ENCODE peak calls at places on chromosomes 5 and 9, in four cellular contexts. D is CD8-positive, alpha-beta memory T cell; K is cardiac muscle cell; I is neuronal stem cell. W is an unnamed sample.

GRCh38 chr5:146667633-146668032 is 151.6 kb upstream of the GPR151 start:
- DNase-seq in D (no peak), K (no peak), I (no peak), W (no peak)

GRCh38 chr5:178192244-178192643 is 5.1 kb upstream of the GMCL2 start:
- DNase-seq in D (no peak), K (no peak), I (no peak), W (no peak)

GRCh38 chr9:31355965-31356364 is 1028.5 kb upstream of the ACO1 start:
- DNase-seq in D (no peak), K (no peak), I (no peak), W (peak; percentile 28)

GRCh38 chr5:57219386-57219785 is 45.5 kb downstream of the GPBP1 start:
- DNase-seq in D (no peak), K (no peak), I (no peak), W (no peak)

GRCh38 chr5:73380710-73381586 is 67.6 kb downstream of the FOXD1 start:
- DNase-seq in D (no peak), K (no peak), I (no peak), W (no peak)

GRCh38 chr5:56139978-56140562 is 93.1 kb downstream of the ANKRD55 start:
- DNase-seq in D (no peak), K (no peak), I (no peak), W (no peak)

GRCh38 chr9:129160712-129161533 is 17.1 kb downstream of the IER5L start:
- DNase-seq in D (no peak), K (no peak), I (no peak), W (no peak)

GRCh38 chr9:92974696-92975451 is 27.6 kb downstream of the FGD3 start:
- DNase-seq in D (no peak), K (no peak), I (no peak), W (no peak)

GRCh38 chr5:87729786-87730185 is 317.1 kb upstream of the CCNH start:
- DNase-seq in D (no peak), K (no peak), I (no peak), W (no peak)

DNA sequence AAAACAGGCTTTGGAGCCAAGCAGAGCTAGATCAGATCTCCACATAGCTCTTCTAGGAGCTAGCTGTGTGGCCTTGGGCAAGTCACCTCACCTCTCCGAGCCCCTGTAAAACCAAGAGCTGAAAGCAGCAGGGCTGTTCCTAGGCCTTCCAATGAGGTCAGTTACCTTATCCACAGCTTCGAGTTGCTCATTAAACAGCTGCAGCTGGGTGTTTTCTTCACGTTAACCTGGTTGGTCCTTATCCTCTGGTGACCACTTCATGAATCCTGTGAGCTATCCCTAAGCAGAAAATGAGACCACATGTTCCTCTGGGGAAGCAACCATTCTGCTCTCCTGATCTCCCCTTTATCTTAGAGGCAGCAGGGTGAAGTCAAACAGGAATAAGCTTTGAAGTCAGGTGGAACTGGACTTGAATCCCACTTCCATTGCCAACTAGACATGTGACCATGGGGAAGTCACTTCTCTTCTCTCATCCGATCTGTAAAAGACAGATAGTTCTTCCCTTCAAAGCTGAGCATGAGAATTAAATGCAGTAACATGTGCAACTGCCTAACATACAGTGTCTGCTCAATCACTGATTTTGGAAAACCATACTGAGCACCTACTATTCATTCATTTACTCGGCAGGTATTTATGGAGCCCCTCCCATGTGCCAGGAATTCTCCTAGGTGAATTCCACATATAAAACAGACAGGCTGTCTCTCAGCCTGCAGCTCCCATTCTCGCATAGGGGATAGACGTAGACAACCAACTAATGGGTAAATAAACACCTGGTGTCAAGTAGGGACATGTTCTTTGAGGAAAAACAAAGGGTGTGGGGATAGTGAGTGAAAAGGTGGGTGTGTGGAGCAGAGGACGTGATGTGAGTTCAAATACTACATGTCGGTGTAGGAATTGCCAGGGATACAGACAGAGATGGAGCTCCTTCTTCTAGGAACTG is 111.7 kb upstream of the BOD1 start:
- DNase-seq in D (no peak), K (no peak), I (no peak), W (no peak)
- H3K4me3 ChIP-seq in D (no peak overlapping the region), K (no peak overlapping the region), I (no peak overlapping the region), W (no peak overlapping the region)

GRCh38 chr5:31511305-31511704 is 20.6 kb downstream of the DROSHA start:
- DNase-seq in D (no peak), K (no peak), I (no peak), W (no peak)
- H3K36me3 ChIP-seq in D (peaks cover 29% of the 10 kb centered on the region), K (peaks cover 49% of the 10 kb centered on the region), I (peaks cover 95% of the 10 kb centered on the region), W (peaks cover 81% of the 10 kb centered on the region)

DNA sequence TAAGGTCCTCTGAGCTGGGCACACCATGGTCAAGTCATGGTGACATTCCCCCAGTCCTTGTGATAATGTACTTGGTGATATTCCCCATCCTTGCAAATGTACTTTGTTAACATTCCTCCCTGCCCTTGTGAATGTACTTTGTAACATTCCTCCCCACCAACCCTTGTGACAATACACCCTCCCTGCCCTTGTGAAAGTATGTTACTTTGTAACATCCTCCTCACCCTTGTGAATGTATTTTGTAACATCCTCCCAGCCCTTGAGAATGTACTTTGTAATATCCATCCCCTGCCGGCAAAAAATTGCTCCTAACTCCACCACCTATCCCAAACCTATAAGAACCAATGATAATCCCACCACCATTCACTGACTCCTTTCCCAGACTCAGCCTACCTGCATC is 53.3 kb downstream of the RAPGEF6 start:
- DNase-seq in D (no peak), K (no peak), I (no peak), W (no peak)
- H3K4me1 ChIP-seq in D (no peaks in the 10 kb centered on the region), K (no peaks in the 10 kb centered on the region), I (no peaks in the 10 kb centered on the region), W (no peaks in the 10 kb centered on the region)

GRCh38 chr9:137168907-137169763 is 716 bp downstream of the LRRC26 start:
- DNase-seq in D (no peak), K (peak; percentile 63), I (peak; percentile 68), W (peak; percentile 77)

GRCh38 chr9:137167113-137167751 is 2.6 kb downstream of the LRRC26 start:
- DNase-seq in D (no peak), K (no peak), I (no peak), W (peak; percentile 61)

GRCh38 chr9:137167752-137168574 is 1.9 kb downstream of the LRRC26 start:
- DNase-seq in D (no peak), K (peak; percentile 19), I (peak; percentile 60), W (peak; percentile 84)

GRCh38 chr9:137169764-137170460 is at the start of gene LRRC26:
- DNase-seq in D (no peak), K (no peak), I (no peak), W (no peak)

DNA sequence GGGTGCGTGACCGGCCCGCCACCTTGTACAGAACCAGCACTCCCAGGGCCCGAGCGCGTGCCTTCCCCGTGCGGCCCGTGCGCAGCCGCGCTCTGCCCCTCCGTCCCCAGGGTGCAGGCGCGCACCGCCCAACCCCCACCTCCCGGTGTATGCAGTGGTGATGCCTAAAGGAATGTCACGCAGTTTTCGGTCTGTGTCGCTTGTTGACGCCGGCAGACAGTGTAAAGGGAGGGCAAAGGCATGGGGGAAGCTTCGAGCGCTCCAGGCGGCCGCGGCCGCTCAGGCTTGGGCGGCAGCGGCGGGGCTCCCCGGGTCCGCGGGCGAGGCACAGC is 1.3 kb downstream of the LRRC26 start:
- DNase-seq in D (no peak), K (no peak), I (no peak), W (peak; percentile 37)
- H3K4me3 ChIP-seq in D (no peak overlapping the region), K (peak overlapping the region; percentile 28), I (peak overlapping the region; percentile 80), W (peak overlapping the region; percentile 11)

DNA sequence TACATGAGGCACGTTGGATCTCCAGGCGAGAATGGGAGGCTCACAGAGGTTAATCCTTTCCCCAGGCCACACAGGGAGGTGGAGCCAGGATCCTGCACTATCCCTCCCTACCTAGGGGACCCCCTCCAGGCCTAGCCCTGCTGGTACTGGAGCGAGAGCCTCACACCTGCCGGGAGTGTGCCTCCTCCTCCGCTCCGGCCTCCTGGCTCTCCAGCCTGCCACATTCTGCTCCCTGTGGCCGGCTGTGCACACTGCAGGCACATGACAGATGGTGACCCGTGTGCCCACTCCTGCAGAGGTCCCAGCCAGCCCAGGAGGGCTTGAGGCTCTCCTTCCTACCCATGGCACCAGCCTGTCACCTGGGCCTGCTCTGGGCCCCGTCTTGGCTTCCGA is 93.4 kb downstream of the RXRA start:
- DNase-seq in D (no peak), K (no peak), I (no peak), W (no peak)
- H3K36me3 ChIP-seq in D (no peaks in the 10 kb centered on the region), K (peaks cover 6% of the 10 kb centered on the region), I (peaks cover 47% of the 10 kb centered on the region), W (peaks cover 3% of the 10 kb centered on the region)

DNA sequence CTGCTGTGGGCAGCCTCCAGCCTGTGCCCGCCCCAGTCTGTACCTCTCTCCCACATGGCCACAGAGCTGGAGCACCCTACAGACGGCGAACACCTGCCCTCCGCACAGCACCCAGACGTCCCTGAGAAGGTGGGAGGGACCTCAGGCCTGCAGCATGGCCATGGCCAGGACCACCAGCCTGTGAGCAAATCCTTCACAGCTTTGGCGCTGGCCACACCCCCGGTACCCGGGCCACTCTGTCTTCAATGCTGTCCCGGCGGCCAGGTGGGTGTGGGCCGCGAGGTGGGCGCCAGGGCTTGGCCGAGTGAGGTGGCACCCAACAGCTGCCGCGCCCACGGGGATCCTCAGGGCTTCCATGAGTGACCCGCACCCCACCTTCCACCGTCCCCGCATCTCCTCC is 18.7 kb downstream of the NOTCH1 start:
- DNase-seq in D (no peak), K (no peak), I (no peak), W (peak; percentile 68)
- H3K4me1 ChIP-seq in D (peaks cover 39% of the 10 kb centered on the region), K (no peaks in the 10 kb centered on the region), I (peaks cover 56% of the 10 kb centered on the region), W (peaks cover 55% of the 10 kb centered on the region)

GRCh38 chr5:51378778-51379652 is 4.2 kb upstream of the ISL1 start:
- DNase-seq in D (no peak), K (peak; percentile 55), I (peak; percentile 45), W (peak; percentile 83)
- H3K4me3 ChIP-seq in D (no peak overlapping the region), K (peak overlapping the region; percentile 37), I (peak overlapping the region; percentile 15), W (peak overlapping the region; percentile 50)

GRCh38 chr9:98765276-98765675 is 31.1 kb downstream of the ANKS6 start:
- DNase-seq in D (no peak), K (no peak), I (no peak), W (no peak)

GRCh38 chr9:98767196-98767595 is 29.2 kb downstream of the ANKS6 start:
- DNase-seq in D (no peak), K (no peak), I (no peak), W (no peak)

GRCh38 chr9:98766548-98766947 is 29.8 kb downstream of the ANKS6 start:
- DNase-seq in D (no peak), K (no peak), I (no peak), W (no peak)

GRCh38 chr9:98768344-98768743 is 28.0 kb downstream of the ANKS6 start:
- DNase-seq in D (no peak), K (no peak), I (no peak), W (no peak)

DNA sequence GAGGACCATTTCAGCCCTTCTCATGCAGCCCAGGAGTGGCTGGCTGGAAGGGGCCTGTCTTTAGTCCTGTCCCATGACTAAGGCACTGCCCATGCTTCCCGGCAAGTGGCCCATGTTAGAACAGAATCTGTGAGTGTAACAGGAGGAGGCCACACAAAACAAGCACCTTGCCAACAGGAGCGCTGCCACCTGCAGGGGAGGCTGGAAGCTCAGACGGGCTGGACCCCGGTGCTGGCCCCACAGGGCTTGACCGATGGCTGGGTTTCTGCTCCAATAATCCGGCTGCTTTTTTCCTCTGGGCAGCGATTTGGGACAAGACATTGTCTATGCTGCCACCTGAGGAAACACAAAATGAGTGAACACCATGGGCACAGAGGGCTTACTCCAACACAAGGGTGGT is 28.4 kb downstream of the ANKS6 start:
- DNase-seq in D (no peak), K (no peak), I (no peak), W (no peak)
- H3K36me3 ChIP-seq in D (peaks cover 7% of the 10 kb centered on the region), K (peaks cover 5% of the 10 kb centered on the region), I (peaks cover 79% of the 10 kb centered on the region), W (peaks cover 52% of the 10 kb centered on the region)

DNA sequence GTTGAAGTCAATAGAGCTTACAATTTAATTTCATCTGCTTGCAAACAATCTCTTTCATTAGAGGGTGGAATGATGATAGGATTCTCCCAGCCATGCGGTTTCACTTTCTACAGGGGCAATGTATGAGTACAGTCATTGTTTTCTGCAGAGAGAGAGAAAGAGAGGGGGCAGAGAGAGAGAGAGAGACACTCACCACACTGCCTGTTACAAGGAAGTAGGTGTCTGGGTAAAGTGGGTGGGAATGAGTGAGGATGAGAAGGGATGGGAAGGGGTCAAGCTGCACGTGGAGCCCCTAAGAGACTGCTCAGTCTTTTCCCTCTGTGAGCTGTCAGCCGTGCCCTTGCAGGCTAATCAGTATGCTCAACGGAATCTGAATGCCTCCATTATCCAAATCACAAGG is 454.3 kb downstream of the KDM4C start:
- DNase-seq in D (no peak), K (no peak), I (no peak), W (no peak)
- H3K4me1 ChIP-seq in D (no peaks in the 10 kb centered on the region), K (peaks cover 4% of the 10 kb centered on the region), I (peaks cover 7% of the 10 kb centered on the region), W (peaks cover 3% of the 10 kb centered on the region)

GRCh38 chr9:136543280-136543679 is 2.6 kb downstream of the NOTCH1 start:
- DNase-seq in D (no peak), K (no peak), I (no peak), W (no peak)
- H3K4me3 ChIP-seq in D (no peak overlapping the region), K (no peak overlapping the region), I (peak overlapping the region; percentile 44), W (no peak overlapping the region)

W was measured in SJCRH30.